ENCODE peak calls at places on chromosomes 2 and 18, in nine cellular contexts. One of them, this sample, is unnamed.

GRCh38 chr2:158458617-158458920 is 1.8 kb downstream of the PKP4 start:
- DNase-seq in stimulated activated CD8-positive, alpha-beta memory T cell treated with anti-CD3 and anti-CD28 coated beads, Interleukin-4, amount 100 ng/mL, for 1 hour: no peak
- DNase-seq in AG04450: no peak
- DNase-seq in T-helper 1 cell: no peak
- DNase-seq in left ventricle myocardium superior: no peak
- DNase-seq in iris pigment epithelial cell: no peak
- DNase-seq in T-cell: no peak
- DNase-seq in RWPE2: no peak
- DNase-seq in GM19239: no peak
- DNase-seq in this sample: no peak

GRCh38 chr2:124485659-124486058 is 460.6 kb downstream of the CNTNAP5 start:
- DNase-seq in stimulated activated CD8-positive, alpha-beta memory T cell treated with anti-CD3 and anti-CD28 coated beads, Interleukin-4, amount 100 ng/mL, for 1 hour: no peak
- DNase-seq in GM19239: no peak
- DNase-seq in RWPE2: no peak
- DNase-seq in T-helper 1 cell: no peak
- DNase-seq in AG04450: no peak
- DNase-seq in iris pigment epithelial cell: no peak
- DNase-seq in left ventricle myocardium superior: no peak
- DNase-seq in T-cell: no peak
- DNase-seq in this sample: no peak

GRCh38 chr2:105873721-105874120 is 129.0 kb downstream of the NCK2 start:
- DNase-seq in iris pigment epithelial cell: peak; percentile 92
- DNase-seq in T-helper 1 cell: peak; percentile 50
- DNase-seq in AG04450: no peak
- DNase-seq in RWPE2: no peak
- DNase-seq in left ventricle myocardium superior: no peak
- DNase-seq in stimulated activated CD8-positive, alpha-beta memory T cell treated with anti-CD3 and anti-CD28 coated beads, Interleukin-4, amount 100 ng/mL, for 1 hour: peak; percentile 31
- DNase-seq in T-cell: no peak
- DNase-seq in GM19239: peak; percentile 64
- DNase-seq in this sample: no peak

GRCh38 chr2:44086639-44087036 is 82.0 kb upstream of the PPM1B start:
- DNase-seq in RWPE2: no peak
- DNase-seq in iris pigment epithelial cell: no peak
- DNase-seq in left ventricle myocardium superior: no peak
- DNase-seq in stimulated activated CD8-positive, alpha-beta memory T cell treated with anti-CD3 and anti-CD28 coated beads, Interleukin-4, amount 100 ng/mL, for 1 hour: no peak
- DNase-seq in AG04450: no peak
- DNase-seq in T-cell: no peak
- DNase-seq in GM19239: no peak
- DNase-seq in T-helper 1 cell: no peak
- DNase-seq in this sample: no peak

GRCh38 chr2:43412121-43412753 is 183.6 kb downstream of the THADA start:
- DNase-seq in GM19239: no peak
- DNase-seq in T-cell: no peak
- DNase-seq in stimulated activated CD8-positive, alpha-beta memory T cell treated with anti-CD3 and anti-CD28 coated beads, Interleukin-4, amount 100 ng/mL, for 1 hour: no peak
- DNase-seq in left ventricle myocardium superior: no peak
- DNase-seq in iris pigment epithelial cell: peak; percentile 47
- DNase-seq in AG04450: no peak
- DNase-seq in T-helper 1 cell: no peak
- DNase-seq in RWPE2: no peak
- DNase-seq in this sample: no peak

GRCh38 chr18:75297731-75298130 is 87.1 kb downstream of the TSHZ1 start:
- DNase-seq in T-cell: no peak
- DNase-seq in T-helper 1 cell: no peak
- DNase-seq in GM19239: no peak
- DNase-seq in AG04450: no peak
- DNase-seq in left ventricle myocardium superior: no peak
- DNase-seq in RWPE2: no peak
- DNase-seq in iris pigment epithelial cell: no peak
- DNase-seq in stimulated activated CD8-positive, alpha-beta memory T cell treated with anti-CD3 and anti-CD28 coated beads, Interleukin-4, amount 100 ng/mL, for 1 hour: no peak
- DNase-seq in this sample: no peak

GRCh38 chr2:241538838-241539615 is 19.5 kb upstream of the BOK start:
- DNase-seq in iris pigment epithelial cell: no peak
- DNase-seq in RWPE2: no peak
- DNase-seq in GM19239: no peak
- DNase-seq in stimulated activated CD8-positive, alpha-beta memory T cell treated with anti-CD3 and anti-CD28 coated beads, Interleukin-4, amount 100 ng/mL, for 1 hour: no peak
- DNase-seq in left ventricle myocardium superior: no peak
- DNase-seq in T-helper 1 cell: no peak
- DNase-seq in T-cell: no peak
- DNase-seq in AG04450: no peak
- DNase-seq in this sample: no peak

GRCh38 chr2:189444322-189444721 is 3.0 kb downstream of the WDR75 start:
- DNase-seq in AG04450: no peak
- DNase-seq in T-cell: no peak
- DNase-seq in left ventricle myocardium superior: no peak
- DNase-seq in iris pigment epithelial cell: peak; percentile 45
- DNase-seq in stimulated activated CD8-positive, alpha-beta memory T cell treated with anti-CD3 and anti-CD28 coated beads, Interleukin-4, amount 100 ng/mL, for 1 hour: no peak
- DNase-seq in GM19239: no peak
- DNase-seq in RWPE2: no peak
- DNase-seq in T-helper 1 cell: peak; percentile 33
- DNase-seq in this sample: no peak

GRCh38 chr2:9205963-9206948 is at the start of gene ASAP2:
- DNase-seq in iris pigment epithelial cell: peak; percentile 75
- DNase-seq in GM19239: peak; percentile 81
- DNase-seq in T-helper 1 cell: peak; percentile 43
- DNase-seq in left ventricle myocardium superior: peak; percentile 87
- DNase-seq in AG04450: no peak
- DNase-seq in T-cell: no peak
- DNase-seq in stimulated activated CD8-positive, alpha-beta memory T cell treated with anti-CD3 and anti-CD28 coated beads, Interleukin-4, amount 100 ng/mL, for 1 hour: no peak
- DNase-seq in RWPE2: no peak
- DNase-seq in this sample: no peak

GRCh38 chr18:67290421-67290820 is 226.1 kb downstream of the DSEL start:
- DNase-seq in iris pigment epithelial cell: peak; percentile 36
- DNase-seq in AG04450: no peak
- DNase-seq in T-cell: no peak
- DNase-seq in stimulated activated CD8-positive, alpha-beta memory T cell treated with anti-CD3 and anti-CD28 coated beads, Interleukin-4, amount 100 ng/mL, for 1 hour: no peak
- DNase-seq in GM19239: no peak
- DNase-seq in left ventricle myocardium superior: no peak
- DNase-seq in RWPE2: no peak
- DNase-seq in T-helper 1 cell: no peak
- DNase-seq in this sample: no peak

GRCh38 chr2:216918088-216918680 is 58.3 kb upstream of the TNP1 start:
- DNase-seq in AG04450: peak; percentile 41
- DNase-seq in T-cell: no peak
- DNase-seq in iris pigment epithelial cell: peak; percentile 69
- DNase-seq in T-helper 1 cell: no peak
- DNase-seq in left ventricle myocardium superior: no peak
- DNase-seq in GM19239: no peak
- DNase-seq in stimulated activated CD8-positive, alpha-beta memory T cell treated with anti-CD3 and anti-CD28 coated beads, Interleukin-4, amount 100 ng/mL, for 1 hour: no peak
- DNase-seq in RWPE2: peak; percentile 78
- DNase-seq in this sample: no peak

GRCh38 chr2:194346189-194346588 is 1310.8 kb upstream of the SLC39A10 start:
- DNase-seq in T-cell: no peak
- DNase-seq in RWPE2: no peak
- DNase-seq in stimulated activated CD8-positive, alpha-beta memory T cell treated with anti-CD3 and anti-CD28 coated beads, Interleukin-4, amount 100 ng/mL, for 1 hour: no peak
- DNase-seq in AG04450: no peak
- DNase-seq in T-helper 1 cell: no peak
- DNase-seq in iris pigment epithelial cell: no peak
- DNase-seq in left ventricle myocardium superior: no peak
- DNase-seq in GM19239: no peak
- DNase-seq in this sample: no peak

GRCh38 chr2:197013098-197013497 is 86.6 kb upstream of the PGAP1 start:
- DNase-seq in GM19239: no peak
- DNase-seq in stimulated activated CD8-positive, alpha-beta memory T cell treated with anti-CD3 and anti-CD28 coated beads, Interleukin-4, amount 100 ng/mL, for 1 hour: no peak
- DNase-seq in AG04450: no peak
- DNase-seq in left ventricle myocardium superior: no peak
- DNase-seq in T-helper 1 cell: no peak
- DNase-seq in RWPE2: no peak
- DNase-seq in T-cell: no peak
- DNase-seq in iris pigment epithelial cell: no peak
- DNase-seq in this sample: no peak